ENCODE peak calls at places on chromosomes 2 and 18, in five cellular contexts. D is pancreas, Z is tibial artery, M is right lobe of liver, O is fibroblast of lung. C is an unnamed sample.

GRCh38 chr2:181275643-181276070 is 181.5 kb upstream of the ITGA4 start:
- DNase-seq in D (no peak), O (no peak), M (no peak), Z (no peak), C (no peak)

GRCh38 chr2:230687498-230687897 is 25.1 kb upstream of the CAB39 start:
- DNase-seq in D (no peak), Z (no peak), O (peak; percentile 68), M (no peak), C (no peak)

GRCh38 chr2:205482399-205483065 is 199.8 kb upstream of the NRP2 start:
- DNase-seq in O (peak; percentile 71), M (no peak), D (no peak), Z (no peak), C (peak; percentile 30)

GRCh38 chr18:70469916-70470315 is 181.1 kb downstream of the SOCS6 start:
- DNase-seq in D (no peak), Z (no peak), M (no peak), O (no peak), C (peak; percentile 77)

GRCh38 chr2:235268535-235268934 is 225.3 kb upstream of the AGAP1 start:
- DNase-seq in O (peak; percentile 54), Z (no peak), D (no peak), M (no peak), C (no peak)

GRCh38 chr18:13455960-13456471 is 237.5 kb downstream of the LDLRAD4 start:
- DNase-seq in D (no peak), Z (no peak), O (no peak), M (no peak), C (no peak)

GRCh38 chr2:10909050-10909995 is 2.4 kb upstream of the KCNF1 start:
- DNase-seq in O (no peak), Z (no peak), D (no peak), M (no peak), C (no peak)

GRCh38 chr2:160606336-160606735 is 112.7 kb upstream of the RBMS1 start:
- DNase-seq in D (no peak), M (no peak), Z (no peak), O (no peak), C (no peak)

GRCh38 chr2:237125967-237126366 is 40.3 kb downstream of the COPS8 start:
- DNase-seq in Z (no peak), D (no peak), O (no peak), M (no peak), C (no peak)

GRCh38 chr2:26477911-26478253 is at the start of gene OTOF:
- DNase-seq in M (no peak), D (no peak), Z (peak; percentile 40), O (peak; percentile 47), C (peak; percentile 89)

GRCh38 chr2:224523626-224524577 is 61.3 kb downstream of the CUL3 start:
- DNase-seq in M (no peak), Z (no peak), O (no peak), D (no peak), C (no peak)

GRCh38 chr2:55018619-55019018 is 31.6 kb downstream of the RTN4 start:
- DNase-seq in Z (no peak), O (no peak), M (no peak), D (no peak), C (no peak)

GRCh38 chr2:99512081-99512480 is 22.3 kb upstream of the REV1 start:
- DNase-seq in Z (no peak), M (no peak), O (no peak), D (no peak), C (peak; percentile 6)

GRCh38 chr2:156437272-156437671 is 1.1 kb downstream of the GPD2 start:
- DNase-seq in O (peak; percentile 77), D (no peak), Z (peak; percentile 78), M (peak; percentile 25), C (peak; percentile 50)

GRCh38 chr2:156436477-156437085 is 402 bp downstream of the GPD2 start:
- DNase-seq in Z (peak; percentile 22), O (peak; percentile 37), D (no peak), M (no peak), C (peak; percentile 20)

GRCh38 chr2:1599301-1600085 is 144.8 kb downstream of the PXDN start:
- DNase-seq in O (no peak), D (no peak), Z (no peak), M (no peak), C (no peak)

GRCh38 chr2:216341151-216341550 is 31.1 kb downstream of the MARCHF4 start:
- DNase-seq in O (peak; percentile 34), D (no peak), Z (no peak), M (no peak), C (peak; percentile 21)

GRCh38 chr2:128342550-128342949 is 23.9 kb upstream of the HS6ST1 start:
- DNase-seq in M (no peak), D (no peak), Z (no peak), O (no peak), C (no peak)

GRCh38 chr18:13444430-13445240 is 226.1 kb downstream of the LDLRAD4 start:
- DNase-seq in O (no peak), M (no peak), Z (no peak), D (no peak), C (no peak)

GRCh38 chr2:241499146-241499965 is 9.0 kb downstream of the STK25 start:
- DNase-seq in Z (no peak), M (no peak), O (no peak), D (no peak), C (no peak)

GRCh38 chr2:82795446-82795845 is 1663.6 kb downstream of the SUCLG1 start:
- DNase-seq in D (no peak), Z (no peak), M (no peak), O (peak; percentile 61), C (no peak)

GRCh38 chr2:39954346-39954745 is 175.3 kb upstream of the THUMPD2 start:
- DNase-seq in D (no peak), Z (no peak), M (no peak), O (no peak), C (no peak)

GRCh38 chr2:128746356-128746755 is 427.7 kb upstream of the HS6ST1 start:
- DNase-seq in O (peak; percentile 91), M (no peak), D (peak; percentile 71), Z (no peak), C (peak; percentile 98)

GRCh38 chr2:142307716-142308115 is 176.9 kb upstream of the LRP1B start:
- DNase-seq in Z (no peak), O (no peak), D (no peak), M (no peak), C (no peak)

GRCh38 chr2:216385478-216385877 is 13.2 kb upstream of the MARCHF4 start:
- DNase-seq in Z (no peak), O (no peak), D (no peak), M (no peak), C (no peak)

DNA sequence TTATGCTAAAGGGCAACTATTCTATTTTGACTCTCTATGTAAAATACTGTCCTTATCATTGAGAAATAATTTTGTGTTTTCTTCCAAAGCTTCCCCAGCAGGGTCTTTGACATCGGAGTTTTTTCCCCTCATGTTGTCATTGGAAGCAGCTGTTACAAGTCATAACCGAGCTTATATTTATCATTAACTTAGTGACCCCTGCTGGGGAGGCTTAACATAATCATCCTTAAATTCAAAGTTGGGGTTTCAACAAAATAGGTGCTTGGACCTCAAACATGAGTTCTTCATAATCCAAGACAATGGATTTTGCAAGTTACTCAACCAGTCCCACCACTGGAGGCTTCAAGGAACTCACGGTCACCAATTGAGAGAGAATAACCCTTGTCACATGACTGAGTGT is 330.9 kb downstream of the DCC start:
- DNase-seq in D (no peak), Z (no peak), M (no peak), O (peak; percentile 46), C (peak; percentile 46)
- TF ChIP-seq CTCF in D (peak; percentile 5), Z (peak; percentile 13), M (no peak), O (no peak), C (no peak)

GRCh38 chr2:203451686-203452085 is 83.4 kb downstream of the RAPH1 start:
- DNase-seq in M (no peak), D (no peak), Z (no peak), O (peak; percentile 24), C (no peak)
- H3K4me1 ChIP-seq in M (no peaks in the 10 kb centered on the region), D (no peaks in the 10 kb centered on the region), Z (peaks cover 4% of the 10 kb centered on the region), O (peaks cover 5% of the 10 kb centered on the region), C (no peaks in the 10 kb centered on the region)

GRCh38 chr2:52818958-52819357 is 948.6 kb upstream of the CHAC2 start:
- DNase-seq in Z (no peak), D (no peak), M (no peak), O (no peak), C (no peak)

DNA sequence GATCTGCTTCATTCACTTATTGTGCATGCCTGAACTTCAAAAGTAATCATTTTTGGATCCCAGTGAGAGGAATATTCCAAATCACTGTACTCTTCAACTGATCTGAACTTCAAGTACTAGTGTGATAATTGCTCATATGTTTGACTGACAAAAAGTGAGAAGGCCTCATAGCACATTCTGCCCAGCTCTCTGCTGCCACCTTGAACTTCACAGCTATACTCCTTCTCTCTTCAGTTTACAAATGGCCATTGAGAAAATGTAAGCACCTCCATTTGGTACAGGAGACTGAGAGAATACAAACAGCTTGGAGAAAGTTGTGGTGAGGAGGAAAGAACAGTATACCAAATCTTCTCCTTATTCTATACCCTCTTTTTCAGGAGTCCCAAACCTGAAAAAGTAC is 946.0 kb upstream of the CHAC2 start:
- DNase-seq in Z (no peak), O (no peak), D (no peak), M (no peak), C (peak; percentile 14)
- TF ChIP-seq CTCF in Z (no peak), O (no peak), D (no peak), M (no peak), C (peak; percentile 8)

DNA sequence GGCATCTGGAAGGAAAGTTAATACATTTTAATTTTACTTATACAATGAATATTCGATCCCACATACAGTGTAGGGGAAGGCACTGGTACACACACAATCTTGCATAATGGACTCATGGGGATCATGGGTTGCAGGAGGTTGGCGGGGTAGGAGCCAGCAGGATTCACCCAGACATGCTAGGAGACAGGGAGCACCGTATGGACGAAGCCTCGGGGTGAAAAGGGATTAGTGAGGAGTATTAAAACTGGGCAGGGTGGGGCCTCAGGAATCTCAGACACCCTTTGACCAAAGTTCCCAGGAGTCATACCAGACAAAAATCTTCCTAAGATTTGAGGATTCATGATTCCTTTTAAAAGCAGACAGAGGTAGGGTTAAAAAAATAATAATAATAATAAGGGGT is 140.8 kb downstream of the BCL11A start:
- DNase-seq in O (no peak), Z (no peak), M (no peak), D (no peak), C (no peak)
- H3K4me1 ChIP-seq in O (no peaks in the 10 kb centered on the region), Z (no peaks in the 10 kb centered on the region), M (peaks cover 8% of the 10 kb centered on the region), D (peaks cover 7% of the 10 kb centered on the region), C (peaks cover 28% of the 10 kb centered on the region)

DNA sequence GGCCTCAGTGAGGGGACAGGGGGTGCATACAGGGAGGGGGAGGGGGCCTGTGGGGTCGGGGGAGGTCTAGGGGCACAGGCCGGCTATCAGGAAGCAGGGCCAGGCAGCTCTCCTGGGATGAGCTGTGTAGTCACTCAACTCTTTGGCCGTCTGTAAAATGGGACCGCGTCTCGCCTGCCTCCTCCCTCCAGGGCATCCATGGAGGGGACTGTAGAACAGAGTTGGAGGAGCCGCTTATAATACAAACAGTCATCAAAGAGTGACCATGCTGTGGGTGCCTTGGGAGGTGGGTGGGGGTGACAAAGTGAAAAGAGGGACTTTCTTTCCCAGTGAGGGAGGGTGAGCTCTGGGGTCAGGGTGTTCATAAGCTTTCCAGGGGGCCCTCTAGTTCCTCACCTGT is 169.6 kb upstream of the HAAO start:
- DNase-seq in M (no peak), O (no peak), Z (no peak), D (no peak), C (no peak)
- TF ChIP-seq CTCF in M (no peak), O (no peak), Z (no peak), D (no peak), C (no peak)